ENCODE peak calls at places on chromosome 5, in eight cellular contexts. One of them, this sample, is unnamed.

GRCh38 chr5:5634817-5635216 is 212.3 kb downstream of the ICE1 start:
- DNase-seq in choroid plexus epithelial cell: no peak
- DNase-seq in CD8-positive, alpha-beta T cell: no peak
- DNase-seq in A549: no peak
- DNase-seq in ascending aorta: no peak
- DNase-seq in RWPE2: no peak
- DNase-seq in glutamatergic neuron: no peak
- DNase-seq in transverse colon: no peak
- DNase-seq in this sample: no peak

GRCh38 chr5:143576721-143577484 is 173.4 kb upstream of the NR3C1 start:
- DNase-seq in choroid plexus epithelial cell: peak
- DNase-seq in CD8-positive, alpha-beta T cell: no peak
- DNase-seq in A549: no peak
- DNase-seq in ascending aorta: no peak
- DNase-seq in RWPE2: no peak
- DNase-seq in glutamatergic neuron: no peak
- DNase-seq in transverse colon: no peak
- DNase-seq in this sample: no peak

GRCh38 chr5:76544268-76544926 is 78.8 kb downstream of the F2RL2 start:
- DNase-seq in choroid plexus epithelial cell: peak
- DNase-seq in CD8-positive, alpha-beta T cell: peak
- DNase-seq in A549: peak
- DNase-seq in ascending aorta: no peak
- DNase-seq in RWPE2: no peak
- DNase-seq in glutamatergic neuron: no peak
- DNase-seq in transverse colon: peak
- DNase-seq in this sample: no peak

GRCh38 chr5:170414786-170415185 is 25.6 kb upstream of the KCNMB1 start:
- DNase-seq in choroid plexus epithelial cell: no peak
- DNase-seq in CD8-positive, alpha-beta T cell: no peak
- DNase-seq in A549: no peak
- DNase-seq in ascending aorta: no peak
- DNase-seq in RWPE2: no peak
- DNase-seq in glutamatergic neuron: no peak
- DNase-seq in transverse colon: no peak
- DNase-seq in this sample: no peak

GRCh38 chr5:135010502-135011354 is 23.3 kb downstream of the PITX1 start:
- DNase-seq in choroid plexus epithelial cell: no peak
- DNase-seq in CD8-positive, alpha-beta T cell: no peak
- DNase-seq in A549: no peak
- DNase-seq in ascending aorta: no peak
- DNase-seq in RWPE2: no peak
- DNase-seq in glutamatergic neuron: no peak
- DNase-seq in transverse colon: no peak
- DNase-seq in this sample: no peak

GRCh38 chr5:73388371-73388684 is 60.2 kb downstream of the FOXD1 start:
- DNase-seq in choroid plexus epithelial cell: no peak
- DNase-seq in CD8-positive, alpha-beta T cell: no peak
- DNase-seq in A549: no peak
- DNase-seq in ascending aorta: no peak
- DNase-seq in RWPE2: no peak
- DNase-seq in glutamatergic neuron: no peak
- DNase-seq in transverse colon: no peak
- DNase-seq in this sample: no peak

GRCh38 chr5:133994297-133994989 is 10.3 kb downstream of the VDAC1 start:
- DNase-seq in choroid plexus epithelial cell: no peak
- DNase-seq in CD8-positive, alpha-beta T cell: no peak
- DNase-seq in A549: no peak
- DNase-seq in ascending aorta: no peak
- DNase-seq in RWPE2: peak
- DNase-seq in glutamatergic neuron: no peak
- DNase-seq in transverse colon: no peak
- DNase-seq in this sample: no peak

GRCh38 chr5:147084702-147085101 is 150.1 kb upstream of the STK32A start:
- DNase-seq in choroid plexus epithelial cell: no peak
- DNase-seq in CD8-positive, alpha-beta T cell: no peak
- DNase-seq in A549: no peak
- DNase-seq in ascending aorta: no peak
- DNase-seq in RWPE2: no peak
- DNase-seq in glutamatergic neuron: no peak
- DNase-seq in transverse colon: no peak
- DNase-seq in this sample: no peak

GRCh38 chr5:17302590-17302989 is 85.2 kb downstream of the BASP1 start:
- DNase-seq in choroid plexus epithelial cell: peak
- DNase-seq in CD8-positive, alpha-beta T cell: no peak
- DNase-seq in A549: peak
- DNase-seq in ascending aorta: no peak
- DNase-seq in RWPE2: no peak
- DNase-seq in glutamatergic neuron: peak
- DNase-seq in transverse colon: no peak
- DNase-seq in this sample: no peak

GRCh38 chr5:42994285-42995151 is 45.6 kb downstream of the ANXA2R start:
- DNase-seq in choroid plexus epithelial cell: peak
- DNase-seq in CD8-positive, alpha-beta T cell: peak
- DNase-seq in A549: peak
- DNase-seq in ascending aorta: no peak
- DNase-seq in RWPE2: peak
- DNase-seq in glutamatergic neuron: peak
- DNase-seq in transverse colon: peak
- DNase-seq in this sample: no peak

GRCh38 chr5:165304193-165304820 is 1798.9 kb downstream of the MAT2B start:
- DNase-seq in choroid plexus epithelial cell: no peak
- DNase-seq in CD8-positive, alpha-beta T cell: no peak
- DNase-seq in A549: no peak
- DNase-seq in ascending aorta: no peak
- DNase-seq in RWPE2: no peak
- DNase-seq in glutamatergic neuron: no peak
- DNase-seq in transverse colon: no peak
- DNase-seq in this sample: no peak

GRCh38 chr5:167723254-167723871 is 568.1 kb upstream of the WWC1 start:
- DNase-seq in choroid plexus epithelial cell: peak
- DNase-seq in CD8-positive, alpha-beta T cell: no peak
- DNase-seq in A549: peak
- DNase-seq in ascending aorta: no peak
- DNase-seq in RWPE2: no peak
- DNase-seq in glutamatergic neuron: peak
- DNase-seq in transverse colon: peak
- DNase-seq in this sample: no peak

GRCh38 chr5:79971156-79971555 is 19.9 kb downstream of the MTX3 start:
- DNase-seq in choroid plexus epithelial cell: peak
- DNase-seq in CD8-positive, alpha-beta T cell: no peak
- DNase-seq in A549: no peak
- DNase-seq in ascending aorta: no peak
- DNase-seq in RWPE2: no peak
- DNase-seq in glutamatergic neuron: no peak
- DNase-seq in transverse colon: no peak
- DNase-seq in this sample: no peak

GRCh38 chr5:137446611-137447010 is 52.5 kb downstream of the SPOCK1 start:
- DNase-seq in choroid plexus epithelial cell: no peak
- DNase-seq in CD8-positive, alpha-beta T cell: no peak
- DNase-seq in A549: no peak
- DNase-seq in ascending aorta: no peak
- DNase-seq in RWPE2: no peak
- DNase-seq in glutamatergic neuron: no peak
- DNase-seq in transverse colon: no peak
- DNase-seq in this sample: no peak

GRCh38 chr5:119301210-119301609 is 54.6 kb upstream of the TNFAIP8 start:
- DNase-seq in choroid plexus epithelial cell: no peak
- DNase-seq in CD8-positive, alpha-beta T cell: no peak
- DNase-seq in A549: no peak
- DNase-seq in ascending aorta: no peak
- DNase-seq in RWPE2: no peak
- DNase-seq in glutamatergic neuron: no peak
- DNase-seq in transverse colon: no peak
- DNase-seq in this sample: no peak

GRCh38 chr5:67257063-67257462 is 60.5 kb upstream of the CD180 start:
- DNase-seq in choroid plexus epithelial cell: no peak
- DNase-seq in CD8-positive, alpha-beta T cell: no peak
- DNase-seq in A549: no peak
- DNase-seq in ascending aorta: no peak
- DNase-seq in RWPE2: no peak
- DNase-seq in glutamatergic neuron: no peak
- DNase-seq in transverse colon: no peak
- DNase-seq in this sample: no peak

GRCh38 chr5:57176350-57176857 is 2.5 kb downstream of the GPBP1 start:
- DNase-seq in choroid plexus epithelial cell: peak
- DNase-seq in CD8-positive, alpha-beta T cell: no peak
- DNase-seq in A549: no peak
- DNase-seq in ascending aorta: no peak
- DNase-seq in RWPE2: no peak
- DNase-seq in glutamatergic neuron: no peak
- DNase-seq in transverse colon: no peak
- DNase-seq in this sample: no peak

GRCh38 chr5:138597660-138598400 is 22.6 kb upstream of the HSPA9 start:
- DNase-seq in choroid plexus epithelial cell: peak
- DNase-seq in CD8-positive, alpha-beta T cell: no peak
- DNase-seq in A549: no peak
- DNase-seq in ascending aorta: no peak
- DNase-seq in RWPE2: no peak
- DNase-seq in glutamatergic neuron: no peak
- DNase-seq in transverse colon: no peak
- DNase-seq in this sample: no peak

GRCh38 chr5:134447815-134448520 is 36.3 kb upstream of the CDKN2AIPNL start:
- DNase-seq in choroid plexus epithelial cell: no peak
- DNase-seq in CD8-positive, alpha-beta T cell: no peak
- DNase-seq in A549: no peak
- DNase-seq in ascending aorta: no peak
- DNase-seq in RWPE2: no peak
- DNase-seq in glutamatergic neuron: no peak
- DNase-seq in transverse colon: no peak
- DNase-seq in this sample: no peak

GRCh38 chr5:111748304-111748763 is 8.7 kb downstream of the NREP start:
- DNase-seq in choroid plexus epithelial cell: peak
- DNase-seq in CD8-positive, alpha-beta T cell: no peak
- DNase-seq in A549: no peak
- DNase-seq in ascending aorta: no peak
- DNase-seq in RWPE2: peak
- DNase-seq in glutamatergic neuron: no peak
- DNase-seq in transverse colon: no peak
- DNase-seq in this sample: no peak

GRCh38 chr5:28499764-28500290 is 1461.4 kb upstream of the CDH9 start:
- DNase-seq in choroid plexus epithelial cell: peak
- DNase-seq in CD8-positive, alpha-beta T cell: no peak
- DNase-seq in A549: no peak
- DNase-seq in ascending aorta: no peak
- DNase-seq in RWPE2: no peak
- DNase-seq in glutamatergic neuron: no peak
- DNase-seq in transverse colon: no peak
- DNase-seq in this sample: no peak

GRCh38 chr5:53917095-53917494 is 356.7 kb downstream of the NDUFS4 start:
- DNase-seq in choroid plexus epithelial cell: peak
- DNase-seq in CD8-positive, alpha-beta T cell: no peak
- DNase-seq in A549: peak
- DNase-seq in ascending aorta: no peak
- DNase-seq in RWPE2: no peak
- DNase-seq in glutamatergic neuron: no peak
- DNase-seq in transverse colon: no peak
- DNase-seq in this sample: no peak
- TF ChIP-seq CTCF in choroid plexus epithelial cell: peak
- TF ChIP-seq CTCF in CD8-positive, alpha-beta T cell: no peak
- TF ChIP-seq CTCF in A549: no peak
- TF ChIP-seq CTCF in ascending aorta: no peak
- TF ChIP-seq CTCF in RWPE2: peak
- TF ChIP-seq CTCF in glutamatergic neuron: peak
- TF ChIP-seq CTCF in transverse colon: no peak
- TF ChIP-seq CTCF in this sample: peak

DNA sequence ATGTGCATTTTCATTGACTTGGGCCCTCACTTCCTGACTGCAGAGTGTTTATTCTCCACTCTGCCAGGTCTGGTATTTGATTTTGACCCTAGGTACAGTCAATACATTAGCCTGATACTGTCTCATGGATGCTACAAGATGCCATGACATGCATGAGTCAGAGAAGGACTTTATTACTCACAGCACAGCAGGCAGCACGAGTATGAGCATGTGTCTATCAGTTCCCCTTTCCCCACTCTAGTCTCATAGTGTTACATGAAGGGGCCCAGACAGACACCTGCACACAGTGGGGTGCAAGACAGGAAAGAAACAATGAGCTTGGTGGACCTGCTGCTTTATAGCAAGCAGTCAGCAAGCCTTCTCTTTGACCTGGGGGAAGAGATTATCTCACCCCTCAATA is 19.6 kb downstream of the ITGA2 start:
- DNase-seq in choroid plexus epithelial cell: peak
- DNase-seq in CD8-positive, alpha-beta T cell: no peak
- DNase-seq in A549: peak
- DNase-seq in ascending aorta: no peak
- DNase-seq in RWPE2: no peak
- DNase-seq in glutamatergic neuron: no peak
- DNase-seq in transverse colon: no peak
- DNase-seq in this sample: no peak
- TF ChIP-seq CTCF in choroid plexus epithelial cell: no peak
- TF ChIP-seq CTCF in CD8-positive, alpha-beta T cell: no peak
- TF ChIP-seq CTCF in A549: no peak
- TF ChIP-seq CTCF in ascending aorta: no peak
- TF ChIP-seq CTCF in RWPE2: no peak
- TF ChIP-seq CTCF in glutamatergic neuron: no peak
- TF ChIP-seq CTCF in transverse colon: no peak
- TF ChIP-seq CTCF in this sample: no peak

GRCh38 chr5:180072556-180072955 is 997 bp upstream of the RNF130 start:
- DNase-seq in choroid plexus epithelial cell: no peak
- DNase-seq in CD8-positive, alpha-beta T cell: no peak
- DNase-seq in A549: peak
- DNase-seq in ascending aorta: no peak
- DNase-seq in RWPE2: no peak
- DNase-seq in glutamatergic neuron: no peak
- DNase-seq in transverse colon: no peak
- DNase-seq in this sample: no peak
- TF ChIP-seq CTCF in choroid plexus epithelial cell: no peak
- TF ChIP-seq CTCF in CD8-positive, alpha-beta T cell: no peak
- TF ChIP-seq CTCF in A549: no peak
- TF ChIP-seq CTCF in ascending aorta: no peak
- TF ChIP-seq CTCF in RWPE2: no peak
- TF ChIP-seq CTCF in glutamatergic neuron: no peak
- TF ChIP-seq CTCF in transverse colon: no peak
- TF ChIP-seq CTCF in this sample: no peak

GRCh38 chr5:78224358-78224757 is 70.1 kb downstream of the AP3B1 start:
- DNase-seq in choroid plexus epithelial cell: no peak
- DNase-seq in CD8-positive, alpha-beta T cell: no peak
- DNase-seq in A549: no peak
- DNase-seq in ascending aorta: no peak
- DNase-seq in RWPE2: no peak
- DNase-seq in glutamatergic neuron: no peak
- DNase-seq in transverse colon: no peak
- DNase-seq in this sample: no peak

GRCh38 chr5:78221467-78221866 is 73.0 kb downstream of the AP3B1 start:
- DNase-seq in choroid plexus epithelial cell: no peak
- DNase-seq in CD8-positive, alpha-beta T cell: no peak
- DNase-seq in A549: no peak
- DNase-seq in ascending aorta: no peak
- DNase-seq in RWPE2: no peak
- DNase-seq in glutamatergic neuron: no peak
- DNase-seq in transverse colon: no peak
- DNase-seq in this sample: no peak

DNA sequence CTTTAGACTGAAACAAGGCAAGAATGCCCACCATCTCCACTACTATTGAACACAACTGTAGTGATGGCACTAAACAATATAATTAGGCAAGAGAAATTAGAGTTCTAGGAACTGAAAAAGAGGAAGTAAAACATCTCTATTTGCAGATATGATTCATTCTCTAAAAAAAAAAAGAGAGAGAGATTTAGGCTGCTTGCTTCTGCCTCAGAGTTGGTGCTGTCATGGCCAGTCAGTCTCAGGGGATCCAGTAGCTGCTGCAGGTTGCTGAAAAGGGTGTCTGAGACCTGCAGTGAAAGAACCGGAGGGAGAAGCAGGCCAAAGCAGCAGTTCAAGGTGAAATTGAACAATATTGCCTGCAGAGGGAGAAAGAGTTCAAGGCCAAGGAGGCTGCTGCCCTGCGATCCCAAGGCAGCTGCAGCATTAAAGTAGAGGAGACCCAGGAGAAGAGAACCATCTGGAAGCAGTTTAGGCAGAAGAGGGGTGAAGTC is 72.5 kb downstream of the AP3B1 start:
- DNase-seq in choroid plexus epithelial cell: peak
- DNase-seq in CD8-positive, alpha-beta T cell: no peak
- DNase-seq in A549: peak
- DNase-seq in ascending aorta: no peak
- DNase-seq in RWPE2: no peak
- DNase-seq in glutamatergic neuron: no peak
- DNase-seq in transverse colon: peak
- DNase-seq in this sample: no peak
- TF ChIP-seq CTCF in choroid plexus epithelial cell: peak
- TF ChIP-seq CTCF in CD8-positive, alpha-beta T cell: no peak
- TF ChIP-seq CTCF in A549: no peak
- TF ChIP-seq CTCF in ascending aorta: no peak
- TF ChIP-seq CTCF in RWPE2: no peak
- TF ChIP-seq CTCF in glutamatergic neuron: no peak
- TF ChIP-seq CTCF in transverse colon: no peak
- TF ChIP-seq CTCF in this sample: peak

This sample was measured in chondrocyte.